ENCODE peak calls at places on chromosome 19, in seven cellular contexts. One of them, this sample, is unnamed. For H3K9me3, the result is how much of the 10 kb centered on the place peaks cover.

GRCh38 chr19:48509467-48510194 is 2.0 kb downstream of the LMTK3 start:
- DNase-seq in CD4-positive, alpha-beta memory T cell: no peak
- DNase-seq in DND-41: no peak
- DNase-seq in ascending aorta: no peak
- DNase-seq in OCI-LY7: no peak
- DNase-seq in breast epithelium: no peak
- DNase-seq in AG04450: no peak
- DNase-seq in this sample: no peak

GRCh38 chr19:18194554-18195238 is 1.7 kb downstream of the MPV17L2 start:
- DNase-seq in CD4-positive, alpha-beta memory T cell: no peak
- DNase-seq in DND-41: no peak
- DNase-seq in ascending aorta: no peak
- DNase-seq in OCI-LY7: peak
- DNase-seq in breast epithelium: peak
- DNase-seq in AG04450: no peak
- DNase-seq in this sample: no peak

GRCh38 chr19:33214621-33215020 is 11.0 kb downstream of the SLC7A10 start:
- DNase-seq in CD4-positive, alpha-beta memory T cell: no peak
- DNase-seq in DND-41: no peak
- DNase-seq in ascending aorta: no peak
- DNase-seq in OCI-LY7: no peak
- DNase-seq in breast epithelium: no peak
- DNase-seq in AG04450: no peak
- DNase-seq in this sample: no peak

GRCh38 chr19:1377965-1378785 is 5.5 kb upstream of the NDUFS7 start:
- DNase-seq in CD4-positive, alpha-beta memory T cell: no peak
- DNase-seq in DND-41: no peak
- DNase-seq in ascending aorta: no peak
- DNase-seq in OCI-LY7: no peak
- DNase-seq in breast epithelium: no peak
- DNase-seq in AG04450: no peak
- DNase-seq in this sample: no peak

GRCh38 chr19:29001922-29002247 is 211.1 kb downstream of the UQCRFS1 start:
- DNase-seq in CD4-positive, alpha-beta memory T cell: no peak
- DNase-seq in DND-41: no peak
- DNase-seq in ascending aorta: no peak
- DNase-seq in OCI-LY7: no peak
- DNase-seq in breast epithelium: no peak
- DNase-seq in AG04450: no peak
- DNase-seq in this sample: no peak

GRCh38 chr19:55005684-55006488 is 32.2 kb downstream of the GP6 start:
- DNase-seq in CD4-positive, alpha-beta memory T cell: peak
- DNase-seq in DND-41: peak
- DNase-seq in ascending aorta: no peak
- DNase-seq in OCI-LY7: peak
- DNase-seq in breast epithelium: no peak
- DNase-seq in AG04450: no peak
- DNase-seq in this sample: peak

GRCh38 chr19:4303778-4304508 is 455 bp upstream of the FSD1 start:
- DNase-seq in CD4-positive, alpha-beta memory T cell: no peak
- DNase-seq in DND-41: no peak
- DNase-seq in ascending aorta: no peak
- DNase-seq in OCI-LY7: no peak
- DNase-seq in breast epithelium: no peak
- DNase-seq in AG04450: no peak
- DNase-seq in this sample: no peak

GRCh38 chr19:23758187-23759074 is at the start of gene ZNF681:
- DNase-seq in CD4-positive, alpha-beta memory T cell: peak
- DNase-seq in DND-41: peak
- DNase-seq in ascending aorta: peak
- DNase-seq in OCI-LY7: peak
- DNase-seq in breast epithelium: peak
- DNase-seq in AG04450: peak
- DNase-seq in this sample: no peak

GRCh38 chr19:4997297-4997696 is 28.4 kb downstream of the KDM4B start:
- DNase-seq in CD4-positive, alpha-beta memory T cell: no peak
- DNase-seq in DND-41: no peak
- DNase-seq in ascending aorta: no peak
- DNase-seq in OCI-LY7: no peak
- DNase-seq in breast epithelium: no peak
- DNase-seq in AG04450: no peak
- DNase-seq in this sample: no peak

GRCh38 chr19:18203863-18204393 is at the start of gene RAB3A:
- DNase-seq in CD4-positive, alpha-beta memory T cell: peak
- DNase-seq in DND-41: peak
- DNase-seq in ascending aorta: peak
- DNase-seq in OCI-LY7: peak
- DNase-seq in breast epithelium: peak
- DNase-seq in AG04450: peak
- DNase-seq in this sample: peak

GRCh38 chr19:7488736-7489353 is at the start of gene PEX11G:
- DNase-seq in CD4-positive, alpha-beta memory T cell: peak
- DNase-seq in DND-41: peak
- DNase-seq in ascending aorta: peak
- DNase-seq in OCI-LY7: peak
- DNase-seq in breast epithelium: peak
- DNase-seq in AG04450: peak
- DNase-seq in this sample: no peak

GRCh38 chr19:58091251-58091995 is 6.6 kb downstream of the ZSCAN18 start:
- DNase-seq in CD4-positive, alpha-beta memory T cell: no peak
- DNase-seq in DND-41: no peak
- DNase-seq in ascending aorta: no peak
- DNase-seq in OCI-LY7: no peak
- DNase-seq in breast epithelium: no peak
- DNase-seq in AG04450: no peak
- DNase-seq in this sample: no peak

GRCh38 chr19:4369109-4369887 is 25.9 kb downstream of the MPND start:
- DNase-seq in CD4-positive, alpha-beta memory T cell: peak
- DNase-seq in DND-41: peak
- DNase-seq in ascending aorta: no peak
- DNase-seq in OCI-LY7: peak
- DNase-seq in breast epithelium: peak
- DNase-seq in AG04450: no peak
- DNase-seq in this sample: no peak

GRCh38 chr19:44607049-44607448 is 6.3 kb upstream of the IGSF23 start:
- DNase-seq in CD4-positive, alpha-beta memory T cell: no peak
- DNase-seq in DND-41: no peak
- DNase-seq in ascending aorta: no peak
- DNase-seq in OCI-LY7: no peak
- DNase-seq in breast epithelium: no peak
- DNase-seq in AG04450: no peak
- DNase-seq in this sample: no peak

GRCh38 chr19:29528350-29528945 is 2.7 kb downstream of the VSTM2B start:
- DNase-seq in CD4-positive, alpha-beta memory T cell: peak
- DNase-seq in DND-41: no peak
- DNase-seq in ascending aorta: no peak
- DNase-seq in OCI-LY7: peak
- DNase-seq in breast epithelium: peak
- DNase-seq in AG04450: peak
- DNase-seq in this sample: no peak

GRCh38 chr19:34976611-34977010 is 12.6 kb upstream of the ZNF792 start:
- DNase-seq in CD4-positive, alpha-beta memory T cell: no peak
- DNase-seq in DND-41: no peak
- DNase-seq in ascending aorta: no peak
- DNase-seq in OCI-LY7: no peak
- DNase-seq in breast epithelium: no peak
- DNase-seq in AG04450: no peak
- DNase-seq in this sample: no peak

GRCh38 chr19:11088508-11089253 is 582 bp upstream of the LDLR start:
- DNase-seq in CD4-positive, alpha-beta memory T cell: no peak
- DNase-seq in DND-41: no peak
- DNase-seq in ascending aorta: no peak
- DNase-seq in OCI-LY7: no peak
- DNase-seq in breast epithelium: no peak
- DNase-seq in AG04450: no peak
- DNase-seq in this sample: no peak

GRCh38 chr19:1538978-1539377 is 15.1 kb downstream of the PLK5 start:
- DNase-seq in CD4-positive, alpha-beta memory T cell: no peak
- DNase-seq in DND-41: no peak
- DNase-seq in ascending aorta: no peak
- DNase-seq in OCI-LY7: no peak
- DNase-seq in breast epithelium: no peak
- DNase-seq in AG04450: no peak
- DNase-seq in this sample: no peak

GRCh38 chr19:38233740-38234251 is 9.8 kb upstream of the DPF1 start:
- DNase-seq in CD4-positive, alpha-beta memory T cell: peak
- DNase-seq in DND-41: peak
- DNase-seq in ascending aorta: no peak
- DNase-seq in OCI-LY7: peak
- DNase-seq in breast epithelium: peak
- DNase-seq in AG04450: peak
- DNase-seq in this sample: no peak

GRCh38 chr19:19584356-19584755 is 34.1 kb downstream of the PBX4 start:
- DNase-seq in CD4-positive, alpha-beta memory T cell: no peak
- DNase-seq in DND-41: no peak
- DNase-seq in ascending aorta: no peak
- DNase-seq in OCI-LY7: no peak
- DNase-seq in breast epithelium: no peak
- DNase-seq in AG04450: no peak
- DNase-seq in this sample: no peak

GRCh38 chr19:29173896-29174295 is 39.1 kb downstream of the UQCRFS1 start:
- DNase-seq in CD4-positive, alpha-beta memory T cell: no peak
- DNase-seq in DND-41: no peak
- DNase-seq in ascending aorta: no peak
- DNase-seq in OCI-LY7: no peak
- DNase-seq in breast epithelium: no peak
- DNase-seq in AG04450: no peak
- DNase-seq in this sample: no peak

GRCh38 chr19:21947775-21948174 is 63.0 kb downstream of the ZNF208 start:
- DNase-seq in CD4-positive, alpha-beta memory T cell: no peak
- DNase-seq in DND-41: peak
- DNase-seq in ascending aorta: no peak
- DNase-seq in OCI-LY7: peak
- DNase-seq in breast epithelium: no peak
- DNase-seq in AG04450: no peak
- DNase-seq in this sample: no peak
- H3K9me3 ChIP-seq in CD4-positive, alpha-beta memory T cell: under half
- H3K9me3 ChIP-seq in DND-41: under half
- H3K9me3 ChIP-seq in ascending aorta: half or more
- H3K9me3 ChIP-seq in OCI-LY7: under half
- H3K9me3 ChIP-seq in breast epithelium: half or more
- H3K9me3 ChIP-seq in AG04450: under half
- H3K9me3 ChIP-seq in this sample: under half

GRCh38 chr19:21519488-21519887 is 14.1 kb downstream of the ZNF429 start:
- DNase-seq in CD4-positive, alpha-beta memory T cell: no peak
- DNase-seq in DND-41: no peak
- DNase-seq in ascending aorta: no peak
- DNase-seq in OCI-LY7: peak
- DNase-seq in breast epithelium: no peak
- DNase-seq in AG04450: no peak
- DNase-seq in this sample: no peak
- H3K9me3 ChIP-seq in CD4-positive, alpha-beta memory T cell: under half
- H3K9me3 ChIP-seq in DND-41: under half
- H3K9me3 ChIP-seq in ascending aorta: half or more
- H3K9me3 ChIP-seq in OCI-LY7: half or more
- H3K9me3 ChIP-seq in breast epithelium: half or more
- H3K9me3 ChIP-seq in AG04450: under half
- H3K9me3 ChIP-seq in this sample: under half

DNA sequence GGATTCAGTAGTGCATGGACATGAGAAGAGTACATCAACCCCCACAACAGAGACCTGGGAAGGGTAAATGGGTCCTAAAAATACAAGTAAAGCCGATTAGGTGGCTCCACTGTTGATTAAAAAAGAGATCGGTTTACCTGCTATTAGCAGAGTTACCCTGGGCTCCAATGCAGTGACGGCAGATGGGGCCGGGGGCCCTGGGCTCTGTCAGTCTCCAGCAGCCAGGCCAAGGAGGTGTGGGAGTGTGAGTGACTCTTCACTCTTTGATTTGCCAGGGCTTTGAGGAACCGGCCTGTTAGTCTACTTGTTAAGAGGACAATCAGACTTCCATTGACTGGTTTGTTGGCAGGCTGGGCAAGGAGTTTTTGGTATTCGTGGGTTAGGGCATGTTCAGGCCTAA is 1368.7 kb downstream of the UQCRFS1 start:
- DNase-seq in CD4-positive, alpha-beta memory T cell: no peak
- DNase-seq in DND-41: no peak
- DNase-seq in ascending aorta: no peak
- DNase-seq in OCI-LY7: no peak
- DNase-seq in breast epithelium: no peak
- DNase-seq in AG04450: no peak
- DNase-seq in this sample: no peak
- H3K9me3 ChIP-seq in CD4-positive, alpha-beta memory T cell: under half
- H3K9me3 ChIP-seq in DND-41: under half
- H3K9me3 ChIP-seq in ascending aorta: under half
- H3K9me3 ChIP-seq in OCI-LY7: under half
- H3K9me3 ChIP-seq in breast epithelium: under half
- H3K9me3 ChIP-seq in AG04450: half or more
- H3K9me3 ChIP-seq in this sample: under half

DNA sequence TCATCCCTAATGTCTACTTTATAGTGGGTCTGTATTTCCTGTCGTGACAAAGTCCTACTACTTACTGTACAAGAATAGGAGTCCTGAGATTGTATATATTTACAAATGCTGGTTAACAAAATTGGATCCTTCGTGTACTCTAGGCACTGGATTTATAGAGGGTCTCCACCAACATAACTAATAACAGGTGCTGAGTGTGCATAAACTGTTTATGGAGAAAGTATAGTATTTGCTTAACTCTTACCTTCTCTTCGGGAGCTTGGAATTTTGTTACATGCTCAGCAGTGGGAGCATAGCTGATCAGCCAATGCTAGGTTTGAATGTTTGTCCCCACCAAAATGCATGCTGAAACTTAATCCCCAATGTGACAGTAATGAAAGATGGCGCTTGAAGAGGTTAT is 12.1 kb downstream of the ZNF442 start:
- DNase-seq in CD4-positive, alpha-beta memory T cell: no peak
- DNase-seq in DND-41: no peak
- DNase-seq in ascending aorta: no peak
- DNase-seq in OCI-LY7: no peak
- DNase-seq in breast epithelium: no peak
- DNase-seq in AG04450: no peak
- DNase-seq in this sample: no peak
- H3K9me3 ChIP-seq in CD4-positive, alpha-beta memory T cell: under half
- H3K9me3 ChIP-seq in DND-41: under half
- H3K9me3 ChIP-seq in ascending aorta: half or more
- H3K9me3 ChIP-seq in OCI-LY7: under half
- H3K9me3 ChIP-seq in breast epithelium: half or more
- H3K9me3 ChIP-seq in AG04450: under half
- H3K9me3 ChIP-seq in this sample: under half

DNA sequence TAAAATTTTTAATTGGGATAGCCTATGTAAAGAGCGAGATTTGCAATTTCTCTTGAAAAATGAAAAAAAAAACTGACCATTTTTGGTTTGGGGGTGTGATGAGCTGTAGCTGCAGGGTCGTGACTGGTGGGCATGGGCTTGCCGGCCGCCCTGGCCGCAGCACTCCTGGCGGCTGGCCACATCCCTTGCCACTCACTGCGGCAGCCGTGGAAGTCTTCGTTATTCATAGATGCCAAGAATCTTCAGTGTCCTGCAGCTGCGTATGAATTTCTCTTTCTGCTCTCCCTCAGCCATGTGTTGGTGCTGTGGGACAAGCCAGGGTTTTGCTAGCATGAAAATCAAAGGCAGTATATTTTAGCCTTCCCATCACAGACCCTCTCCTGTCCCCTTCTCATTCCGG is 151.7 kb upstream of the TSHZ3 start:
- DNase-seq in CD4-positive, alpha-beta memory T cell: no peak
- DNase-seq in DND-41: no peak
- DNase-seq in ascending aorta: no peak
- DNase-seq in OCI-LY7: no peak
- DNase-seq in breast epithelium: no peak
- DNase-seq in AG04450: no peak
- DNase-seq in this sample: no peak
- H3K9me3 ChIP-seq in CD4-positive, alpha-beta memory T cell: under half
- H3K9me3 ChIP-seq in DND-41: under half
- H3K9me3 ChIP-seq in ascending aorta: under half
- H3K9me3 ChIP-seq in OCI-LY7: under half
- H3K9me3 ChIP-seq in breast epithelium: under half
- H3K9me3 ChIP-seq in AG04450: under half
- H3K9me3 ChIP-seq in this sample: under half